ENCODE peak calls at places on chromosomes 16 and 17, in four cellular contexts. J is AG04450, K is stomach, T is T-cell. B is an unnamed sample.

GRCh38 chr17:46085522-46085921 is 86.5 kb downstream of the STH start:
- DNase-seq in J (no peak), K (no peak), T (no peak), B (no peak)

GRCh38 chr17:40023590-40024292 is 8.5 kb downstream of the CSF3 start:
- DNase-seq in J (no peak), K (peak), T (no peak), B (peak)

GRCh38 chr16:28084209-28084608 is 20.7 kb upstream of the GSG1L start:
- DNase-seq in J (no peak), K (no peak), T (no peak), B (no peak)

GRCh38 chr17:9676742-9677387 is 31.5 kb downstream of the USP43 start:
- DNase-seq in J (no peak), K (no peak), T (no peak), B (no peak)

GRCh38 chr16:56933266-56933619 is 1.3 kb downstream of the HERPUD1 start:
- DNase-seq in J (no peak), K (no peak), T (no peak), B (no peak)

GRCh38 chr16:70337814-70338213 is 8.9 kb upstream of the DDX19A start:
- DNase-seq in J (no peak), K (no peak), T (no peak), B (no peak)

GRCh38 chr17:66275651-66276050 is 26.8 kb upstream of the PRKCA start:
- DNase-seq in J (peak), K (peak), T (no peak), B (no peak)

GRCh38 chr16:4105848-4106247 is 10.4 kb downstream of the ADCY9 start:
- DNase-seq in J (no peak), K (no peak), T (no peak), B (no peak)

GRCh38 chr17:4180791-4181190 is 37.8 kb downstream of the CYB5D2 start:
- DNase-seq in J (no peak), K (no peak), T (no peak), B (no peak)

B was measured in mucosa of descending colon.